ENCODE peak calls at places on chromosome 3, in ten cellular contexts. One of them, this sample, is unnamed.

GRCh38 chr3:933311-933710 is 159.5 kb upstream of the CNTN6 start:
- DNase-seq in prostate gland: no peak
- DNase-seq in HL-60: no peak
- DNase-seq in A549: no peak
- DNase-seq in CD4-positive, alpha-beta T cell: no peak
- DNase-seq in foreskin keratinocyte: no peak
- DNase-seq in GM06990: no peak
- DNase-seq in left ventricle myocardium inferior: no peak
- DNase-seq in fibroblast of mammary gland: no peak
- DNase-seq in HCT116: no peak
- DNase-seq in this sample: no peak

GRCh38 chr3:41652931-41653330 is 309.0 kb downstream of the ULK4 start:
- DNase-seq in GM06990: no peak
- DNase-seq in HCT116: no peak
- DNase-seq in A549: no peak
- DNase-seq in CD4-positive, alpha-beta T cell: no peak
- DNase-seq in fibroblast of mammary gland: no peak
- DNase-seq in foreskin keratinocyte: peak; percentile 51
- DNase-seq in prostate gland: no peak
- DNase-seq in HL-60: no peak
- DNase-seq in left ventricle myocardium inferior: no peak
- DNase-seq in this sample: no peak

GRCh38 chr3:101466465-101467309 is 46.3 kb downstream of the SENP7 start:
- DNase-seq in prostate gland: no peak
- DNase-seq in CD4-positive, alpha-beta T cell: no peak
- DNase-seq in fibroblast of mammary gland: no peak
- DNase-seq in GM06990: no peak
- DNase-seq in HCT116: no peak
- DNase-seq in foreskin keratinocyte: no peak
- DNase-seq in HL-60: no peak
- DNase-seq in left ventricle myocardium inferior: no peak
- DNase-seq in A549: no peak
- DNase-seq in this sample: no peak

GRCh38 chr3:49601358-49602048 is 47.2 kb downstream of the BSN start:
- DNase-seq in GM06990: no peak
- DNase-seq in foreskin keratinocyte: no peak
- DNase-seq in CD4-positive, alpha-beta T cell: no peak
- DNase-seq in A549: no peak
- DNase-seq in HL-60: no peak
- DNase-seq in left ventricle myocardium inferior: no peak
- DNase-seq in prostate gland: no peak
- DNase-seq in HCT116: no peak
- DNase-seq in fibroblast of mammary gland: no peak
- DNase-seq in this sample: no peak

GRCh38 chr3:60444898-60445297 is 806.4 kb downstream of the FHIT start:
- DNase-seq in A549: no peak
- DNase-seq in GM06990: no peak
- DNase-seq in fibroblast of mammary gland: no peak
- DNase-seq in HL-60: no peak
- DNase-seq in prostate gland: no peak
- DNase-seq in CD4-positive, alpha-beta T cell: no peak
- DNase-seq in left ventricle myocardium inferior: no peak
- DNase-seq in foreskin keratinocyte: no peak
- DNase-seq in HCT116: no peak
- DNase-seq in this sample: no peak

GRCh38 chr3:103947062-103947461 is 1419.6 kb upstream of the ALCAM start:
- DNase-seq in left ventricle myocardium inferior: no peak
- DNase-seq in HL-60: no peak
- DNase-seq in HCT116: no peak
- DNase-seq in CD4-positive, alpha-beta T cell: no peak
- DNase-seq in GM06990: no peak
- DNase-seq in prostate gland: no peak
- DNase-seq in fibroblast of mammary gland: no peak
- DNase-seq in foreskin keratinocyte: no peak
- DNase-seq in A549: no peak
- DNase-seq in this sample: no peak

GRCh38 chr3:151866711-151867410 is 6.6 kb upstream of the SUCNR1 start:
- DNase-seq in CD4-positive, alpha-beta T cell: no peak
- DNase-seq in GM06990: no peak
- DNase-seq in A549: no peak
- DNase-seq in HCT116: no peak
- DNase-seq in foreskin keratinocyte: no peak
- DNase-seq in prostate gland: no peak
- DNase-seq in HL-60: no peak
- DNase-seq in left ventricle myocardium inferior: no peak
- DNase-seq in fibroblast of mammary gland: no peak
- DNase-seq in this sample: no peak

GRCh38 chr3:57048052-57048671 is 12.3 kb upstream of the SPATA12 start:
- DNase-seq in foreskin keratinocyte: peak; percentile 6
- DNase-seq in A549: no peak
- DNase-seq in HL-60: no peak
- DNase-seq in GM06990: no peak
- DNase-seq in HCT116: no peak
- DNase-seq in left ventricle myocardium inferior: no peak
- DNase-seq in prostate gland: no peak
- DNase-seq in CD4-positive, alpha-beta T cell: no peak
- DNase-seq in fibroblast of mammary gland: peak; percentile 89
- DNase-seq in this sample: no peak

GRCh38 chr3:60010778-60011177 is 961.0 kb upstream of the CFAP20DC start:
- DNase-seq in CD4-positive, alpha-beta T cell: peak; percentile 39
- DNase-seq in GM06990: peak; percentile 63
- DNase-seq in HL-60: peak; percentile 80
- DNase-seq in foreskin keratinocyte: no peak
- DNase-seq in HCT116: no peak
- DNase-seq in prostate gland: no peak
- DNase-seq in A549: no peak
- DNase-seq in left ventricle myocardium inferior: no peak
- DNase-seq in fibroblast of mammary gland: no peak
- DNase-seq in this sample: peak; percentile 51

GRCh38 chr3:129123314-129124060 is 1.9 kb upstream of the RAB43 start:
- DNase-seq in HL-60: peak; percentile 36
- DNase-seq in GM06990: no peak
- DNase-seq in HCT116: no peak
- DNase-seq in CD4-positive, alpha-beta T cell: no peak
- DNase-seq in prostate gland: no peak
- DNase-seq in fibroblast of mammary gland: peak; percentile 21
- DNase-seq in A549: peak; percentile 4
- DNase-seq in left ventricle myocardium inferior: no peak
- DNase-seq in foreskin keratinocyte: peak; percentile 18
- DNase-seq in this sample: peak; percentile 37

GRCh38 chr3:64220161-64220560 is 5.1 kb downstream of the PRICKLE2 start:
- DNase-seq in left ventricle myocardium inferior: no peak
- DNase-seq in foreskin keratinocyte: peak; percentile 30
- DNase-seq in A549: no peak
- DNase-seq in HCT116: no peak
- DNase-seq in prostate gland: no peak
- DNase-seq in fibroblast of mammary gland: peak; percentile 64
- DNase-seq in HL-60: no peak
- DNase-seq in GM06990: no peak
- DNase-seq in CD4-positive, alpha-beta T cell: no peak
- DNase-seq in this sample: no peak

GRCh38 chr3:50156991-50157493 is 1.9 kb downstream of the SEMA3F start:
- DNase-seq in fibroblast of mammary gland: no peak
- DNase-seq in HL-60: no peak
- DNase-seq in left ventricle myocardium inferior: no peak
- DNase-seq in prostate gland: peak; percentile 73
- DNase-seq in GM06990: no peak
- DNase-seq in foreskin keratinocyte: peak; percentile 63
- DNase-seq in A549: peak; percentile 17
- DNase-seq in CD4-positive, alpha-beta T cell: no peak
- DNase-seq in HCT116: no peak
- DNase-seq in this sample: no peak

GRCh38 chr3:53534216-53534615 is 39.8 kb downstream of the CACNA1D start:
- DNase-seq in HCT116: no peak
- DNase-seq in CD4-positive, alpha-beta T cell: no peak
- DNase-seq in left ventricle myocardium inferior: no peak
- DNase-seq in foreskin keratinocyte: no peak
- DNase-seq in prostate gland: no peak
- DNase-seq in fibroblast of mammary gland: no peak
- DNase-seq in HL-60: no peak
- DNase-seq in GM06990: no peak
- DNase-seq in A549: no peak
- DNase-seq in this sample: no peak

GRCh38 chr3:47867451-47868017 is 64.6 kb downstream of the DHX30 start:
- DNase-seq in A549: no peak
- DNase-seq in GM06990: no peak
- DNase-seq in HL-60: no peak
- DNase-seq in HCT116: no peak
- DNase-seq in fibroblast of mammary gland: no peak
- DNase-seq in left ventricle myocardium inferior: no peak
- DNase-seq in prostate gland: no peak
- DNase-seq in CD4-positive, alpha-beta T cell: no peak
- DNase-seq in foreskin keratinocyte: no peak
- DNase-seq in this sample: no peak

GRCh38 chr3:141429371-141430035 is 57.3 kb upstream of the RASA2 start:
- DNase-seq in fibroblast of mammary gland: no peak
- DNase-seq in left ventricle myocardium inferior: peak; percentile 42
- DNase-seq in A549: no peak
- DNase-seq in foreskin keratinocyte: no peak
- DNase-seq in CD4-positive, alpha-beta T cell: no peak
- DNase-seq in HCT116: no peak
- DNase-seq in HL-60: no peak
- DNase-seq in GM06990: no peak
- DNase-seq in prostate gland: no peak
- DNase-seq in this sample: no peak

GRCh38 chr3:111732248-111732879 is 126.7 kb upstream of the PHLDB2 start:
- DNase-seq in A549: no peak
- DNase-seq in CD4-positive, alpha-beta T cell: no peak
- DNase-seq in GM06990: no peak
- DNase-seq in HCT116: no peak
- DNase-seq in fibroblast of mammary gland: no peak
- DNase-seq in prostate gland: peak; percentile 76
- DNase-seq in left ventricle myocardium inferior: no peak
- DNase-seq in foreskin keratinocyte: no peak
- DNase-seq in HL-60: no peak
- DNase-seq in this sample: no peak

DNA sequence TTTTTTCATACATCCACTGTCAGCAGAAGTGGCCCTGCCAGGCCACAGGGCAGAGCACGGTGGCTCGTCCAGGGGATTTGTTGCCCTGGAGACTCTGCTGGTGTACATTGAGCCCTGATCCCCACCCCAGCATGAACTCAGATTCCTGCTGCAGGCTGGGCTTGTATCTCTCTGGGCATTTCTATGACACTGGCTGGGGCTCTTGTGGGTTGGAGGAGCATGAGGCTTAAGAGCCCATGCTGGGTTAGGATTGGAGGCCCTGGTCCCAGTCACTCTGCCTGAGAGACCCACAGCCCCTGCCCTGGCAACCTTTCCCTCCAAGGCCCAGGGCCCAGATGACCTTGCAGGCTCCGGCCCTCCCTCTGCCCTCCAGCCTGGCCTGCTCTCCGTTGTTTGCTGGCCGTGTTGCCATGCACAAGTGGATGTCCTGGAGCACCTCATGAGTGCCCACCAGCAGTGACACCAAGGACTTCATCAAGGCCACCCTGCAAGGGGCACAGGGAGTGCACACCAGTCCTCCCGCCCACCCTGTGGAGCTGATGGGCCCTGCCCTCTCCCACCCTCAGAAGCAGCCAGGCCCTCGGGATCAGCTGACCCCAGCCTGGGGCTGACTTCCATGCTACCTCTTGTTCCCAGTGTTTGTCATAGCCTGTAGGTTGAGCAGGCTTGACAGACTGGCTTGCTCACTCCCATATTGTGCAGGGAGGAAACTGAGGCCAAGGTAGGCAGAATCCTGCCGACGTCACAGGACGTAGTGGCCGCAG is 58.1 kb downstream of the ZNF445 start:
- DNase-seq in A549: no peak
- DNase-seq in prostate gland: no peak
- DNase-seq in foreskin keratinocyte: no peak
- DNase-seq in fibroblast of mammary gland: no peak
- DNase-seq in left ventricle myocardium inferior: no peak
- DNase-seq in HL-60: no peak
- DNase-seq in GM06990: no peak
- DNase-seq in CD4-positive, alpha-beta T cell: no peak
- DNase-seq in HCT116: no peak
- DNase-seq in this sample: no peak
- TF ChIP-seq CTCF in A549: no peak
- TF ChIP-seq CTCF in prostate gland: no peak
- TF ChIP-seq CTCF in foreskin keratinocyte: no peak
- TF ChIP-seq CTCF in fibroblast of mammary gland: no peak
- TF ChIP-seq CTCF in left ventricle myocardium inferior: no peak
- TF ChIP-seq CTCF in HL-60: no peak
- TF ChIP-seq CTCF in GM06990: no peak
- TF ChIP-seq CTCF in CD4-positive, alpha-beta T cell: no peak
- TF ChIP-seq CTCF in HCT116: no peak
- TF ChIP-seq CTCF in this sample: no peak

GRCh38 chr3:117898722-117899121 is 1135.9 kb downstream of the IGSF11 start:
- DNase-seq in CD4-positive, alpha-beta T cell: no peak
- DNase-seq in HL-60: peak; percentile 3
- DNase-seq in HCT116: peak; percentile 15
- DNase-seq in GM06990: no peak
- DNase-seq in prostate gland: no peak
- DNase-seq in foreskin keratinocyte: peak; percentile 12
- DNase-seq in A549: no peak
- DNase-seq in fibroblast of mammary gland: peak; percentile 33
- DNase-seq in left ventricle myocardium inferior: no peak
- DNase-seq in this sample: no peak
- TF ChIP-seq CTCF in CD4-positive, alpha-beta T cell: no peak
- TF ChIP-seq CTCF in HL-60: peak; percentile 66
- TF ChIP-seq CTCF in HCT116: peak; percentile 62
- TF ChIP-seq CTCF in GM06990: peak; percentile 68
- TF ChIP-seq CTCF in prostate gland: no peak
- TF ChIP-seq CTCF in foreskin keratinocyte: peak; percentile 54
- TF ChIP-seq CTCF in A549: peak; percentile 23
- TF ChIP-seq CTCF in fibroblast of mammary gland: peak; percentile 66
- TF ChIP-seq CTCF in left ventricle myocardium inferior: no peak
- TF ChIP-seq CTCF in this sample: peak; percentile 27

DNA sequence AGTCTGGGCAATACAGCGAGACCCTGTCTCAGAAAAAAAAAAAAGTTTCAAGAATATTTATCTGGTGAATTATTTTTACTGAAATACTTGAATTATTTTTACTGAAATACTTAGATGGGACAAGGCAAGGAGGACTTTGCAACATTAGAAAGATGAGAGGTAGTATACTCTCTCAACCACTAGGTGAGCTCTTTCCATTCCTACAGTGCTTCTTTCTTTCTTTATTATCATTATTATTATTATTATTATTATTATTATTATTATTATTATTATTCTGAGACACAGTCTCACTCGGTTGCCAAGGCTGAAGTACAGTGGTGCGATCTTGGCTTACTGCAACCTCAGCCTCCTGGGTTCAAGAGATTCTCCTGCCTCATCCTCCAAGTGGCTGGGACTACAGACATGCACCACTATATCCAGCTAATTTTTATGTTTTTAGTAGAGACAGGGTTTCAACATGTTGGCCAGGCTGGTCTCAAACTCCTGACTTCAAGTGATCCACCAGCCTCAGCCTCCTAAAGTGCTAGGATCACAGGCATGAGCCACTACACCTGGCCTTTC is 468.8 kb downstream of the MAGI1 start:
- DNase-seq in fibroblast of mammary gland: no peak
- DNase-seq in GM06990: no peak
- DNase-seq in A549: no peak
- DNase-seq in prostate gland: no peak
- DNase-seq in CD4-positive, alpha-beta T cell: no peak
- DNase-seq in foreskin keratinocyte: no peak
- DNase-seq in HCT116: no peak
- DNase-seq in left ventricle myocardium inferior: no peak
- DNase-seq in HL-60: no peak
- DNase-seq in this sample: no peak
- TF ChIP-seq CTCF in fibroblast of mammary gland: peak; percentile 27
- TF ChIP-seq CTCF in GM06990: no peak
- TF ChIP-seq CTCF in A549: no peak
- TF ChIP-seq CTCF in prostate gland: no peak
- TF ChIP-seq CTCF in CD4-positive, alpha-beta T cell: no peak
- TF ChIP-seq CTCF in foreskin keratinocyte: peak; percentile 52
- TF ChIP-seq CTCF in HCT116: no peak
- TF ChIP-seq CTCF in left ventricle myocardium inferior: peak; percentile 25
- TF ChIP-seq CTCF in HL-60: no peak
- TF ChIP-seq CTCF in this sample: no peak

GRCh38 chr3:52429031-52429430 is 15.9 kb downstream of the SEMA3G start:
- DNase-seq in A549: no peak
- DNase-seq in prostate gland: no peak
- DNase-seq in fibroblast of mammary gland: no peak
- DNase-seq in HCT116: no peak
- DNase-seq in CD4-positive, alpha-beta T cell: no peak
- DNase-seq in HL-60: no peak
- DNase-seq in left ventricle myocardium inferior: no peak
- DNase-seq in foreskin keratinocyte: no peak
- DNase-seq in GM06990: no peak
- DNase-seq in this sample: no peak
- TF ChIP-seq CTCF in A549: no peak
- TF ChIP-seq CTCF in prostate gland: no peak
- TF ChIP-seq CTCF in fibroblast of mammary gland: no peak
- TF ChIP-seq CTCF in HCT116: no peak
- TF ChIP-seq CTCF in CD4-positive, alpha-beta T cell: no peak
- TF ChIP-seq CTCF in HL-60: no peak
- TF ChIP-seq CTCF in left ventricle myocardium inferior: no peak
- TF ChIP-seq CTCF in foreskin keratinocyte: no peak
- TF ChIP-seq CTCF in GM06990: no peak
- TF ChIP-seq CTCF in this sample: no peak

This sample was measured in GM20000.